ENCODE peak calls at places on chromosomes 1 and 21, in four cellular contexts. One of them, this sample, is unnamed.

GRCh38 chr1:158999301-159000069 is 10.2 kb upstream of the IFI16 start:
- DNase-seq in K562: no peak
- DNase-seq in HepG2: no peak
- DNase-seq in GM12878: no peak
- DNase-seq in this sample: no peak

GRCh38 chr21:34367320-34367935 is 3.6 kb downstream of the KCNE2 start:
- DNase-seq in K562: no peak
- DNase-seq in HepG2: peak; percentile 56
- DNase-seq in GM12878: no peak
- DNase-seq in this sample: peak; percentile 53

GRCh38 chr1:35320937-35321336 is 52.4 kb downstream of the ZMYM4 start:
- DNase-seq in K562: no peak
- DNase-seq in HepG2: no peak
- DNase-seq in GM12878: no peak
- DNase-seq in this sample: no peak

GRCh38 chr1:8889925-8890785 is 11.7 kb upstream of the ENO1 start:
- DNase-seq in K562: no peak
- DNase-seq in HepG2: no peak
- DNase-seq in GM12878: no peak
- DNase-seq in this sample: no peak

GRCh38 chr1:212471891-212472675 is 39.4 kb downstream of the NENF start:
- DNase-seq in K562: no peak
- DNase-seq in HepG2: no peak
- DNase-seq in GM12878: no peak
- DNase-seq in this sample: no peak

GRCh38 chr1:99535470-99536164 is 110.3 kb upstream of the PALMD start:
- DNase-seq in K562: no peak
- DNase-seq in HepG2: no peak
- DNase-seq in GM12878: no peak
- DNase-seq in this sample: no peak

GRCh38 chr21:42460391-42461184 is 35.4 kb downstream of the RSPH1 start:
- DNase-seq in K562: no peak
- DNase-seq in HepG2: no peak
- DNase-seq in GM12878: peak; percentile 83
- DNase-seq in this sample: no peak

GRCh38 chr1:206550446-206550845 is 43.1 kb downstream of the RASSF5 start:
- DNase-seq in K562: no peak
- DNase-seq in HepG2: no peak
- DNase-seq in GM12878: no peak
- DNase-seq in this sample: no peak

GRCh38 chr1:228379165-228379460 is 27.5 kb downstream of the TRIM11 start:
- DNase-seq in K562: no peak
- DNase-seq in HepG2: no peak
- DNase-seq in GM12878: no peak
- DNase-seq in this sample: no peak

GRCh38 chr1:171715813-171716251 is 26.0 kb downstream of the VAMP4 start:
- DNase-seq in K562: no peak
- DNase-seq in HepG2: peak; percentile 10
- DNase-seq in GM12878: no peak
- DNase-seq in this sample: no peak

DNA sequence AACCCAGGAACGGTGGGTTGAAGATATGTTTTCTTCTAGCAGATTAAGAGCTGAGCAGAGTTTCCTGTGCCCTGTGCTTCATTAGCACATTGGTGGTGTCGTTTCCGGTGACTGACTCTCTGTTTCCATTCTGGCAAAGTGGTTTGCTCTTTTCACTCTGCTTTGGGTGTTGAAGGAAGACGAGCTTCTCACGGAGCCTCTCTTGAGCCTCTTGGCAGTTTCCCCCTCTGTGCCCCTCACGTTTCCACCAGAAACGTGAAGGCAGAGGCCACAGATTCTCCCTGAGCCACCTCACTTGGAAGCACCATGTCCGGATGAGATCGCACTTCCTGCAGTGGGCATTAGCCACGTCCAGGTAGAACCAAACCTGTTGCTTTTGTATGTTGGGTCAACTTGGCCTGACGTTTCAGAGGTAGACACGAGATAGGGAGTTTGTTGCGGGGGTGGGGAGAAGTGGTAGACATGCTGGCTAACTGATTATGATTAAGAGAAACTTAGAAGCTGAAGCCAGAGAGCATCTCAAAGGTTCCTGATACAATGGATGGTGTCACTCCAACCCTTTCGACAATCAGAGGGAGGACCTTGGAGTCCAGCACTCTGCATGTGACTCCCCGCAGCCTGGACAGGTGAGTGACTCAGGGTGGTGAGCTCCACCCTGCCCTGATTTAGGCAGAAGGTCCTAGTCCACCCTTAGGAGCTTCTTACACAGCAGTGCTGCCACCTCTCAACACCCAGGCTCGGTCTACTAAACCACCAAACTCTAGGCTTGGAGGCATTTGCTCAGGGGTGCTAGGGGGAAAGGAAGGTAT is at the start of gene LAX1:
- DNase-seq in K562: no peak
- DNase-seq in HepG2: no peak
- DNase-seq in GM12878: peak; percentile 77
- DNase-seq in this sample: no peak
- TF ChIP-seq BHLHE40 in K562: no peak
- TF ChIP-seq BHLHE40 in HepG2: no peak
- TF ChIP-seq BHLHE40 in GM12878: peak; percentile 58
- TF ChIP-seq BHLHE40 in this sample: no peak

GRCh38 chr1:116278541-116278866 is 94.5 kb upstream of the ATP1A1 start:
- DNase-seq in K562: no peak
- DNase-seq in HepG2: no peak
- DNase-seq in GM12878: no peak
- DNase-seq in this sample: no peak
- TF ChIP-seq SP1 in K562: no peak
- TF ChIP-seq SP1 in HepG2: no peak
- TF ChIP-seq SP1 in GM12878: no peak
- TF ChIP-seq SP1 in this sample: no peak

DNA sequence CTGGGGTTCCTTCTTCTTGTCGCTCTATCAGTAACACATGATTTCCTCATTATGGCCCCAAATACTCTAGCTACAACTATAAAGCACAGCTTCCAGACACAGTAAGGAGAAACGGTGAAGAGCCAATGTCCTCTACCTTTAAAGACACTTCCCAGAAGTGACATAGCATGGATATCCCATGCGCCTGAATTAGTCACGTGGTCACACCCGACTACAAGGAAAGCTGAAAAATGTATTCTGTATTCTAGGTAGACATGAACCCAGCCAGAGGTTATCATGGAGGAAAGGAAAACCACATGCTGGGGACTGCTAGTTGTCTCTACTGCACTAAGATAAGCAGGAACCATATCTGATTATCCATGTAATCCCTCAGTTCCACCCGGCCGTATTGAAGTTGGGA is 244.3 kb downstream of the LMX1A start:
- DNase-seq in K562: no peak
- DNase-seq in HepG2: no peak
- DNase-seq in GM12878: no peak
- DNase-seq in this sample: no peak
- TF ChIP-seq BHLHE40 in K562: no peak
- TF ChIP-seq BHLHE40 in HepG2: no peak
- TF ChIP-seq BHLHE40 in GM12878: no peak
- TF ChIP-seq BHLHE40 in this sample: no peak

DNA sequence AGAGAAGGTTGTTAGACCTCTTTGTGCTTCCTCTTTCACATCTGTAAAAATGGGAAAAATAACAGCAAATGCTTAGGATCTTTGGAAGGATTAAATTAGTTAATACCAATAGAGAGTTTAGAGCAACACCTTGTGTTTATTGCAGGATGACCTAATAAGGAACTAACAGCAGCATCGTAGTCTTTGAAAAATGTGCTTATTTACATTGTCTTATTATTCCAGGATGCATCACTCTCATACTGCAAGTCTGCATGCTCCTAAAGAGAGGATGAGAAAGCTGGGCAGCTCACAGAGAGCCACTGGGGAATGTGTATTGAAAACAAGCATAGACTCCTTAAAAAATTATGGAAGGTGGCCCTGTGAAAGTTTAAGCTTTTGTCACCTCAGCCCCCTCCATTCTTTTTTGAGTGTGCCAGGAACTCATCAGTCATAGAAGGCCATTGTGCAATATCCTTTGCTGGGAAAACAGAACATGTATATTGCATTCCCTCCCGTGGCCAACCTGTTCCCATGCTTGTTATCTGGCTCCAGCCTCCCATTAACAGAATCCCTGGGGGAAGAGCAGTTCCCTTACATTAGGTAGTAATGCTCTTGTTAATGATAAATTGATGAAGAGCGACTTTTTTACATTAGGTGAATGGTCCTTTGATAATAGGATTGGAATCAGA is 180.7 kb downstream of the ZNF326 start:
- DNase-seq in K562: no peak
- DNase-seq in HepG2: no peak
- DNase-seq in GM12878: no peak
- DNase-seq in this sample: no peak
- TF ChIP-seq SP1 in K562: no peak
- TF ChIP-seq SP1 in HepG2: no peak
- TF ChIP-seq SP1 in GM12878: no peak
- TF ChIP-seq SP1 in this sample: no peak

GRCh38 chr1:231828182-231828920 is 201.8 kb downstream of the DISC1 start:
- DNase-seq in K562: no peak
- DNase-seq in HepG2: peak; percentile 95
- DNase-seq in GM12878: no peak
- DNase-seq in this sample: no peak

GRCh38 chr1:231826566-231826965 is 200.0 kb downstream of the DISC1 start:
- DNase-seq in K562: no peak
- DNase-seq in HepG2: no peak
- DNase-seq in GM12878: no peak
- DNase-seq in this sample: no peak

GRCh38 chr1:231829332-231829731 is 202.7 kb downstream of the DISC1 start:
- DNase-seq in K562: no peak
- DNase-seq in HepG2: no peak
- DNase-seq in GM12878: no peak
- DNase-seq in this sample: no peak

DNA sequence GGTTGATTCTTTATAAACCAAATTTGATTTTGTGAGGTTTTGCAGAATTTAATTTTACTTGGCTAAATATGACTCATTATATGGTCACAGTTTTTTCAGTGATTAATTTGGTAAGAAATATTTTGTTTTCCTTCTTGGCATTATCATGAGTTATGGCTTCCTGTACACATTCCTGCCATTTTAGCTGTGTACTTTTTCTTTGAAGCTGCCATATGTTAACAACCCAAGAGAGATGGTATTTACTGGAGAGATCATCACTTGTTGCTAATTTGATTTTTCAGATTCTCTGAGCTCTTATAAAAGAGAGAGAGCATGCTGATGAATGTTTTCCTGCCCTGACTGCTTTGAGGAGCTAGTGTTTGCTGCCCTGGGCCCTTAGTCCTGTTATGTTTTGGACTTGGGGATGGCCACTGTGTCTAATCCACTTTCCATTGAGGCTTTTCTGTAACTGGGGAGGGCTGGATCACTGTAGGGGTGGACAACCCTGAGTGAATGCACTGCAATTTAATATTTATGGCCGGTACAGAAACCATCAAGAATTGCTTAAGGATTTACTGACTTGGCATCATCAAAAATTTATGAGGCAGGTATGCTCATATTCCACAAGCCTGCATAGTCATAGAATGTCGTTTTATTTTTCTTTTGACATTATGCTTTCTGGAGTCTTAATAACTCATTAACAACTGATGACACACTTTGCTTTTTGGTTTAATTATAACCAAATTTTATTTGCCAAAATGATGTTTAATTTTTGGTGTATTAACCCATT is 200.9 kb downstream of the DISC1 start:
- DNase-seq in K562: no peak
- DNase-seq in HepG2: peak; percentile 13
- DNase-seq in GM12878: no peak
- DNase-seq in this sample: no peak
- TF ChIP-seq BHLHE40 in K562: no peak
- TF ChIP-seq BHLHE40 in HepG2: no peak
- TF ChIP-seq BHLHE40 in GM12878: no peak
- TF ChIP-seq BHLHE40 in this sample: no peak

DNA sequence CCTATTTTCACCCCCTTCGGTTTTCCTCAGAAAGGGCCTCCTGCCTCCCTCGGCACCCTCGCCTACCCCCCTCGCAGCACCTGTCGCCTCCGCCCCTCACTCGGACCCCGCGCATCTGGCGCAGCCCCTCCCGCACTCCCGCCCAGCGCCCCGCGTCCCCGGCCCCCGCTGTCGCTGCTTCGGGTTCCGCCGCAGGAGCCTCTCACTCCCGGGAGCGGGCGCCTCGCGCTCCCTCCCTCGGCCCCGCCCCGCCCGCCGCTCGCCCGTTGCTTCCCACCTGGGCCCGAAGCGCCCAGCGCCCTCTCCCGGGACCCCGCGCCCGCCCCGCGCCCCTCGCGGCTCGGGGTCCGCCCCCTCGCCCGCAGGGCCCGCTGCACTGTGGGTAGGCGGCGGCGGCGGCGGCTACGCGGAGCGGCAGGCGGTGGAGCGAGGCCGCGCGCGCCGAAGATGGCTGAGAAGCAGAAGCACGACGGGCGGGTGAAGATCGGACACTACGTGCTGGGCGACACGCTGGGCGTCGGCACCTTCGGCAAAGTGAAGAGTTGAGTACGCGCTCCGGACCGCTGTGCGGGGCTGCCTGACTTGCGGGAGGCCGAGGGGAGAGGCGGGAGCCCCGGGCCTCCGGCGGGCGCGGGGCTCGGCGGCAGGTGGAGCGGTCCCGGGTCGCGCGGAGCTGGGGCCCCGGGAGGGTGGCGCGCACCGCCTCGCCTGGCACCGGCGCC is at the start of gene PRKAA2:
- DNase-seq in K562: peak; percentile 33
- DNase-seq in HepG2: peak; percentile 41
- DNase-seq in GM12878: no peak
- DNase-seq in this sample: peak; percentile 75
- TF ChIP-seq SP1 in K562: no peak
- TF ChIP-seq SP1 in HepG2: no peak
- TF ChIP-seq SP1 in GM12878: no peak
- TF ChIP-seq SP1 in this sample: no peak

GRCh38 chr1:12413664-12414410 is 184.0 kb downstream of the VPS13D start:
- DNase-seq in K562: no peak
- DNase-seq in HepG2: no peak
- DNase-seq in GM12878: no peak
- DNase-seq in this sample: no peak

GRCh38 chr1:12411098-12411497 is 181.3 kb downstream of the VPS13D start:
- DNase-seq in K562: no peak
- DNase-seq in HepG2: no peak
- DNase-seq in GM12878: no peak
- DNase-seq in this sample: no peak

GRCh38 chr1:12411747-12412146 is 181.9 kb downstream of the VPS13D start:
- DNase-seq in K562: no peak
- DNase-seq in HepG2: no peak
- DNase-seq in GM12878: no peak
- DNase-seq in this sample: no peak

GRCh38 chr1:12410351-12410750 is 180.5 kb downstream of the VPS13D start:
- DNase-seq in K562: no peak
- DNase-seq in HepG2: no peak
- DNase-seq in GM12878: no peak
- DNase-seq in this sample: no peak

DNA sequence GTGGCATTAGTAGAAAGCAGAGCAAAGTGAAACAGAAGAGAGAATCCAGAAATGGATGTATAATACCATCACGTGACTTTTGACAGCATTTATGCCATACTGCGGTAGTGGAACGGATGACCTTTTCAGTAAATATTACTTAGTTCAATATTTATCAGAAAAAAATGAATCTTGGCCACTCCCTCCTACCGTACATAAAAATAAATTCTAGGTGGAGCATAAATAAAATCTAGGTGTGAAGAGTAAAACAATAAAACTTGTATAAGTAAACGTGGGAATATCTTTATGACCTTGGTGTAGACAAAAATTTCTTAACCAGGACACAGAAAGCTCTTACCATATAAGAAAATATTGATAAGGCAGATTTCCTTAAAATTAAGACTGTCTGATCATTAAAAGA is 182.6 kb downstream of the VPS13D start:
- DNase-seq in K562: no peak
- DNase-seq in HepG2: no peak
- DNase-seq in GM12878: no peak
- DNase-seq in this sample: no peak
- TF ChIP-seq BHLHE40 in K562: no peak
- TF ChIP-seq BHLHE40 in HepG2: no peak
- TF ChIP-seq BHLHE40 in GM12878: no peak
- TF ChIP-seq BHLHE40 in this sample: no peak